ENCODE peak calls at places on chromosome 6, in eight cellular contexts. N is Peyer's patch, A is astrocyte, R is ascending aorta, M is endodermal cell, F is SJSA1, H is aorta, V is ovary. E is an unnamed sample.

GRCh38 chr6:11210386-11211138 is 21.9 kb downstream of the NEDD9 start:
- DNase-seq in N (no peak), A (no peak), R (no peak), M (peak; percentile 55), F (no peak), H (no peak), V (no peak), E (no peak)

GRCh38 chr6:27290065-27290849 is 21.8 kb downstream of the POM121L2 start:
- DNase-seq in N (no peak), A (peak; percentile 31), R (no peak), M (peak; percentile 84), F (no peak), H (no peak), V (no peak), E (peak; percentile 60)

GRCh38 chr6:53029262-53029661 is 34.2 kb upstream of the GSTA4 start:
- DNase-seq in N (no peak), A (no peak), R (no peak), M (no peak), F (no peak), H (no peak), V (no peak), E (no peak)

GRCh38 chr6:43768983-43769525 is 957 bp upstream of the VEGFA start:
- DNase-seq in N (no peak), A (peak; percentile 77), R (peak; percentile 77), M (no peak), F (no peak), H (peak; percentile 91), V (peak; percentile 81), E (peak; percentile 91)

GRCh38 chr6:167566711-167567141 is 241.8 kb downstream of the TTLL2 start:
- DNase-seq in N (peak; percentile 5), A (no peak), R (no peak), M (peak; percentile 38), F (no peak), H (no peak), V (no peak), E (no peak)

GRCh38 chr6:162443101-162443500 is 284.5 kb downstream of the PRKN start:
- DNase-seq in N (no peak), A (no peak), R (no peak), M (no peak), F (no peak), H (no peak), V (no peak), E (no peak)

GRCh38 chr6:133951881-133952814 is 876 bp upstream of the TBPL1 start:
- DNase-seq in N (peak; percentile 75), A (peak; percentile 70), R (peak; percentile 81), M (peak; percentile 77), F (peak; percentile 66), H (peak; percentile 91), V (peak; percentile 63), E (peak; percentile 83)

GRCh38 chr6:115945306-115945705 is 115.4 kb downstream of the FRK start:
- DNase-seq in N (no peak), A (peak; percentile 61), R (no peak), M (no peak), F (no peak), H (no peak), V (no peak), E (peak; percentile 65)

GRCh38 chr6:79810878-79811277 is 136.5 kb downstream of the ELOVL4 start:
- DNase-seq in N (no peak), A (no peak), R (no peak), M (no peak), F (no peak), H (no peak), V (no peak), E (no peak)

GRCh38 chr6:170243791-170244291 is 47.0 kb downstream of the DLL1 start:
- DNase-seq in N (no peak), A (no peak), R (no peak), M (no peak), F (no peak), H (peak; percentile 51), V (no peak), E (no peak)

GRCh38 chr6:26054937-26055669 is 32.1 kb upstream of the HFE start:
- DNase-seq in N (peak; percentile 86), A (peak; percentile 95), R (peak; percentile 96), M (peak; percentile 91), F (peak; percentile 97), H (peak; percentile 93), V (peak; percentile 86), E (peak; percentile 98)

GRCh38 chr6:41039060-41039998 is at the start of gene UNC5CL:
- DNase-seq in N (peak; percentile 27), A (no peak), R (no peak), M (peak; percentile 91), F (peak; percentile 35), H (peak; percentile 52), V (no peak), E (no peak)

GRCh38 chr6:57177545-57178225 is 5.6 kb downstream of the BAG2 start:
- DNase-seq in N (no peak), A (no peak), R (peak; percentile 84), M (no peak), F (no peak), H (peak; percentile 74), V (peak; percentile 69), E (peak; percentile 79)

GRCh38 chr6:105077592-105078463 is 102.0 kb downstream of the POPDC3 start:
- DNase-seq in N (no peak), A (peak; percentile 18), R (no peak), M (no peak), F (peak; percentile 43), H (no peak), V (no peak), E (peak; percentile 70)

DNA sequence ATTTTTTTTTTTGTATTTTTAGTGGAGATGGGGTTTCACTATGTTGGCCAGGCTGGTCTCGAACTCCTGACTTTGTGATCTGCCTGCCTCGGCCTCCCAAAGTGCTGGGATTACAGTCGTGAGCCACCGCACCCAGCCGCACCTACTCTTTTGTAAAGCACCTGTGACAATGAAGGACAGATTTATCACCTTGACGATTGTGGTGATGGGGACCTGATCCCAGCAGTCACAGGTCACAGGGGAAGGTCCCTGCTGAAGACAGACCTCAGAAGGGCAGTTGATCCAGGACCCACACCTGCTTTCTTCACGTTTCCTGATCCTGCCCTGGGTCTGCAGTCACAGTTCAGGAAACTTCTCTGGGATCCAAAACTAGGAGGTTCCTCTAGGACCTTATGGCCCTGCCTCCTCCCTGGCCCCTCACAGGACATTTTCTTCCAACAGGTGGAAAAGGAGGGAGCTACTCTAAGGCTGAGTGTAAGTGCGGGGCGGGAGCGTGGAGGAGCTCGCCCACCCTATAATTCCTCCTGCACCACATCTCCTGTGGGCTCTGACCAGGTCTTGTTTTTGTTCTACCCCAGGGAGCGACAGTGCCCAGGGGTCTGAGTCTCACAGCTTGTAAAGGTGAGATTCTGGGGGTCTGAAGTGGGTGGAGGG is 2.8 kb downstream of the HLA-E start:
- DNase-seq in N (no peak), A (no peak), R (no peak), M (no peak), F (no peak), H (no peak), V (no peak), E (no peak)
- H3K4me3 ChIP-seq in N (peak overlapping the region; percentile 83), A (no peak overlapping the region), R (no peak overlapping the region), M (no peak overlapping the region), F (no peak overlapping the region), H (no peak overlapping the region), V (no peak overlapping the region), E (no peak overlapping the region)

GRCh38 chr6:1608222-1608975 is 1.3 kb upstream of the FOXC1 start:
- DNase-seq in N (no peak), A (no peak), R (no peak), M (peak; percentile 75), F (no peak), H (no peak), V (no peak), E (peak; percentile 28)
- H3K4me1 ChIP-seq in N (peaks cover 38% of the 10 kb centered on the region), A (peaks cover 22% of the 10 kb centered on the region), R (peaks cover 4% of the 10 kb centered on the region), M (peaks cover 7% of the 10 kb centered on the region), F (peaks cover 22% of the 10 kb centered on the region), H (no peaks in the 10 kb centered on the region), V (peaks cover 10% of the 10 kb centered on the region), E (peaks cover 4% of the 10 kb centered on the region)

DNA sequence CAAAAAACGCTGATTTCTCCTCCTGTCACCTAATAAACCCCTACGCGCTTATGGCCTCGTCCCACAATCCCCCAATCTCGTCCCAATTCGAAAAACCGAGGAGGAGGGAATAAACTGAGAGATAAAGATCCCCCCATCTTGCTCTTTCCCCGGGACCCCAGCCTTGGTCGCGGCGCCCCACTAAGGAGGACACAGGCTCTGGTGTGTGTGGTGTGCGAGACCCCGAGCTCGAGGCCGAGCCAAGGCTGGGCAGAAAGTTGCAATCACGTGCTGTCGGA is 1.3 kb upstream of the NR2E1 start:
- DNase-seq in N (no peak), A (no peak), R (no peak), M (no peak), F (no peak), H (no peak), V (no peak), E (no peak)
- H3K27me3 ChIP-seq in N (peaks cover 84% of the 10 kb centered on the region), A (peaks cover 97% of the 10 kb centered on the region), R (peaks cover 19% of the 10 kb centered on the region), M (peaks cover 100% of the 10 kb centered on the region), F (peaks cover 49% of the 10 kb centered on the region), H (no peaks in the 10 kb centered on the region), V (peaks cover 3% of the 10 kb centered on the region), E (peaks cover 92% of the 10 kb centered on the region)

GRCh38 chr6:136791296-136792065 is 796 bp downstream of the MAP3K5 start:
- DNase-seq in N (peak; percentile 74), A (peak; percentile 46), R (peak; percentile 91), M (peak; percentile 72), F (peak; percentile 60), H (peak; percentile 87), V (peak; percentile 63), E (peak; percentile 59)

GRCh38 chr6:136795996-136796395 is 3.7 kb upstream of the MAP3K5 start:
- DNase-seq in N (no peak), A (peak; percentile 58), R (no peak), M (no peak), F (no peak), H (no peak), V (no peak), E (no peak)

GRCh38 chr6:136792066-136792944 is at the start of gene MAP3K5:
- DNase-seq in N (peak; percentile 87), A (peak; percentile 59), R (peak; percentile 94), M (peak; percentile 89), F (peak; percentile 90), H (peak; percentile 95), V (peak; percentile 88), E (peak; percentile 88)

GRCh38 chr6:136792945-136793289 is 640 bp upstream of the MAP3K5 start:
- DNase-seq in N (peak; percentile 95), A (peak; percentile 73), R (peak; percentile 98), M (peak; percentile 95), F (peak; percentile 85), H (peak; percentile 99), V (peak; percentile 93), E (peak; percentile 83)

GRCh38 chr6:136793348-136793747 is 1.1 kb upstream of the MAP3K5 start:
- DNase-seq in N (no peak), A (no peak), R (no peak), M (no peak), F (no peak), H (no peak), V (no peak), E (no peak)
- H3K4me3 ChIP-seq in N (peak overlapping the region; percentile 83), A (peak overlapping the region; percentile 83), R (peak overlapping the region; percentile 81), M (peak overlapping the region; percentile 90), F (peak overlapping the region; percentile 76), H (no peak overlapping the region), V (peak overlapping the region; percentile 63), E (peak overlapping the region; percentile 65)

GRCh38 chr6:21327326-21328140 is 266.0 kb upstream of the SOX4 start:
- DNase-seq in N (no peak), A (no peak), R (no peak), M (peak; percentile 70), F (no peak), H (no peak), V (no peak), E (no peak)
- H3K4me1 ChIP-seq in N (no peaks in the 10 kb centered on the region), A (no peaks in the 10 kb centered on the region), R (no peaks in the 10 kb centered on the region), M (peaks cover 5% of the 10 kb centered on the region), F (no peaks in the 10 kb centered on the region), H (no peaks in the 10 kb centered on the region), V (peaks cover 4% of the 10 kb centered on the region), E (no peaks in the 10 kb centered on the region)

GRCh38 chr6:98841589-98842488 is 7.5 kb downstream of the POU3F2 start:
- DNase-seq in N (no peak), A (peak; percentile 38), R (no peak), M (no peak), F (no peak), H (no peak), V (no peak), E (no peak)
- H3K27me3 ChIP-seq in N (peaks cover 56% of the 10 kb centered on the region), A (peaks cover 55% of the 10 kb centered on the region), R (peaks cover 59% of the 10 kb centered on the region), M (peaks cover 100% of the 10 kb centered on the region), F (peaks cover 78% of the 10 kb centered on the region), H (peaks cover 2% of the 10 kb centered on the region), V (no peaks in the 10 kb centered on the region), E (peaks cover 78% of the 10 kb centered on the region)

E was measured in fibroblast of lung.